ENCODE peak calls at places on chromosomes 13 and 19, in nine cellular contexts. J is chondrocyte, U is Calu3, E is left lung, Q is AG04450, K is IMR-90, X is heart right ventricle, W is AG10803, F is BJ. I is an unnamed sample.

GRCh38 chr19:54461201-54462071 is 2.1 kb downstream of the LENG9 start:
- DNase-seq in J (peak), U (no peak), E (no peak), Q (peak), K (peak), X (no peak), W (no peak), F (no peak), I (no peak)

GRCh38 chr13:107835339-107836018 is 379.9 kb downstream of the LIG4 start:
- DNase-seq in J (no peak), U (peak), E (no peak), Q (peak), K (peak), X (no peak), W (peak), F (no peak), I (no peak)

GRCh38 chr13:104920091-104920490 is 1615.4 kb downstream of the EFNB2 start:
- DNase-seq in J (no peak), U (no peak), E (no peak), Q (no peak), K (no peak), X (no peak), W (no peak), F (no peak), I (no peak)

GRCh38 chr19:28019371-28019770 is 1193.6 kb downstream of the UQCRFS1 start:
- DNase-seq in J (no peak), U (no peak), E (no peak), Q (no peak), K (no peak), X (no peak), W (no peak), F (no peak), I (no peak)

GRCh38 chr13:85314686-85315085 is 484.5 kb downstream of the SLITRK6 start:
- DNase-seq in J (no peak), U (no peak), E (no peak), Q (no peak), K (no peak), X (no peak), W (no peak), F (no peak), I (no peak)

GRCh38 chr19:41868989-41869300 is 8.1 kb upstream of the CD79A start:
- DNase-seq in J (no peak), U (no peak), E (no peak), Q (no peak), K (no peak), X (no peak), W (no peak), F (no peak), I (no peak)

GRCh38 chr19:35123573-35123972 is 8.0 kb downstream of the FXYD3 start:
- DNase-seq in J (no peak), U (peak), E (no peak), Q (no peak), K (no peak), X (no peak), W (peak), F (no peak), I (no peak)

GRCh38 chr19:10518444-10519361 is 1.5 kb upstream of the S1PR5 start:
- DNase-seq in J (peak), U (no peak), E (no peak), Q (no peak), K (no peak), X (peak), W (no peak), F (no peak), I (no peak)

GRCh38 chr19:33129901-33130300 is 2.0 kb upstream of the WDR88 start:
- DNase-seq in J (no peak), U (no peak), E (no peak), Q (no peak), K (no peak), X (no peak), W (no peak), F (no peak), I (no peak)

GRCh38 chr19:51501594-51502263 is at the start of gene SIGLEC12:
- DNase-seq in J (no peak), U (no peak), E (peak), Q (no peak), K (no peak), X (peak), W (no peak), F (no peak), I (no peak)

GRCh38 chr19:51147663-51148062 is 5.6 kb downstream of the SIGLEC7 start:
- DNase-seq in J (no peak), U (no peak), E (no peak), Q (no peak), K (no peak), X (no peak), W (no peak), F (no peak), I (no peak)

DNA sequence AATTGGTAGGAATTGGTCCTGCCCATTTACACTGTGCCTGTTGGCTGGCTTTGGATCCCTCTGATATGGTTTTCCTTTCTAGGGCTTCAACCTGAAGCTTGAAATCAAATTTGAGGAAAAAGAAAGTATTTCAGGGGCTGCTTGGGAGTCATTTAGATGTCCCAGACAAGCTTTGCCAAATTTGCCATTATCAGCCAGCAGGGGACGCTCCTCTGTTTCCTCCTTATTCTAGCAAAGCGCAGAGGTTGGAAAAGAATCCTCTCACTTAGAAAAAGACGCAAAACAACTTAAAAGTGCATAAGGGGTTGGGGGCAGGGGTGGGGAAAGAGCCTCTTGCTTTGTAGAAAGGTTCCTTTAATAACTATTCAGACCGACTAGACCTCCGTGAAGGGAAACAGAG is 1211.1 kb upstream of the PCDH20 start:
- DNase-seq in J (no peak), U (no peak), E (no peak), Q (no peak), K (no peak), X (no peak), W (no peak), F (no peak), I (no peak)
- TF ChIP-seq CTCF in J (peak), U (no peak), E (no peak), Q (peak), K (peak), X (no peak), W (no peak), F (no peak), I (no peak)

DNA sequence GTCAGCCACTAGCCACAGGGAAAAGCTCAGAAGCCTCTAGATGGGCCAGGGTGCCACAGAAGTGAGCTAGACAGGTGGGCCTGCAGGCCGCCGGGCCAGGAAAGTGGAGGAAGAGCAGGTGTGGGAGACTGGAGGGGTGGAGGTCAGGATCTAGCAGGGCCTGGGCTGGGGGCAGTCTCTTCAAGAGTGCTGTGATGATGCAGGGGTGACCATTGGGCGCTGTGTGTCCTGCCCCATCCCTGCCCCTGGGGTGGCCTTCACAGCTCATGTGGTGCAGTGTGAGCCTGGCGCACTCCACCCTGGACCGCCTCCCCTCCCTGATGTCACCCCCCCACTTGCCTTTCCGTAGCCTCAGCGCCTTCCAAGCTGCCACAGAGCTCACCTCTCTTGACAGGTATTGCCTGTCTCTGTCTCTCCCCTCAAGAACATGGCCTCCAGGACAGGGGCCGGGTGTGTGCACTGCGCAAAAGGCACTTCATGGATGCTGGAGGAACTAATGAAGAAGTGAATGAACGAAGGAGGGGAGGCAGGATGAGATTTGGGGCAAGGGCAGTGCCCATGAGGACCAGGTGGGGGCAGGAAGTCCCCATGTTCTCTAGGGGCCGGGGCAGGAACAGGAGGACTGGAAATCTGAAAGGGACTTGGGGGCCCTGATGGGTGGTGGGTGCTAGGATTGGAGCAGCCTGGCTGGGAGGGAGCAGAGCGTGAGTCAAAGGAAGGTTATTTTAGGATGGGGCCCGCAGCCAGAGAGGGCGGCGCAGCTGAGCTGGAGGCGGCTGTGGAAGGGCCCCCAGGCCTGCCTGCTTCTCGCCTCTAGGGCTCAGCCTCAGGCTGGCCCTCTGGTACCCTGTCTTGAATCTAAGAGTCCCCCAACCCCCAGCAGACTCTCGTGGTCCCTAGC is 6.6 kb downstream of the SSBP4 start:
- DNase-seq in J (no peak), U (no peak), E (no peak), Q (no peak), K (peak), X (peak), W (peak), F (no peak), I (no peak)
- TF ChIP-seq CTCF in J (peak), U (no peak), E (no peak), Q (peak), K (peak), X (peak), W (peak), F (peak), I (no peak)

DNA sequence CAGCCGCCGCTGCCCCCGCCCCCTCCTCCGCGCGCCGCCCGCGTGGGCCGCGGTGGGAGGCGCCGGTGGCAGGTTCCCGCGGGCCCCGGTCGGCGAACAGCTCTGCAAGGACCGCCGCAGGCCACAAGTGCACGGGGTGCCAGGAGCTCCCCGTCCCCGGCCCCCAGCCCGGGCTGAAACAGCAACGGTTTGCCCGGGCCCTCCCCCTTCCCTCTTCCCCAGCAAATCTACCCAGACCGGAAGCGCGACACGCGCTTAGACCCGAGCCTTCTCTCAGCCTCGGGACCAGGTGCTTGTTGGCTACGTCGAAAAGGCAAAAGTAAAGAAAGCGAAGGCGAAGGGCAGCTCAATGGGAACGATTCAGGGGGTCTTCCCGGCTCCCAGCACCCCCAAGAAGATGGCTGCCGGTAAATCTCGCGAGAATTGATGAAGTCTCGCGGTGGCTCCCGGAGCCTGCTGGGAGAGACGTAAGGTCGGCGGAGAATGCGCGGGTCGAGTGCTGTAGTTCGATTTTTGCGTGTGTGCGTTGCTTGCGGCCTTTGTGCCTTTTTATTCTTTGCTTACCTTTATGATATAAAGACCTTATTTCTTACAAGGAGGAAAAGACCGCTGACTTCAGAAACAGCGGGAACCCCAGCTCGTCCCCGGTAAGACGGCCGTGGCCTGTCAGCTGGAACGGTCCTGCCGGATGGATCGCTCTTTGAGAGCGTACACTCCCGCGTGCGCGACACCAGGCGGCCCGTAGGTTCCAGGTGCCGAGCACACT is at the start of gene RBM26:
- DNase-seq in J (no peak), U (peak), E (peak), Q (peak), K (peak), X (peak), W (peak), F (peak), I (peak)
- TF ChIP-seq CTCF in J (peak), U (no peak), E (no peak), Q (no peak), K (no peak), X (no peak), W (no peak), F (no peak), I (no peak)

DNA sequence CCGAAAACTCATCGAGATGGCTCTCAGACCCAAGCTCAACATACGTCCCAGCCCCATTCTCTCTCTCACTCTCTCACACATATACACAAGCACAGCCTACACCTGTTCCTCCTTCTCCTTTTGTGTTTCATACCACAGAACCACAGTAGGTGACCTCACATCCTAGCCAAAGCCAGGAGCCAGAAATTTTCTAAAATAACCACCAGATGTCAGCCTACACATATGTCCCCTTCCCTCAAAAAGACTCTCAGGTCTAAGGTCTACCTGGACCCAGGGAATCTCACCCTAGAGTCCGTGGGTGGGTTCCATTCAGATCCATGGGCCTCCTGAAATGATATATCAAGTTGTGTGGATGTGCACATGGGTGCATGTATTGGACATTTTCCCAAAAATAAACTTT is 104.2 kb upstream of the IPO5 start:
- DNase-seq in J (no peak), U (no peak), E (no peak), Q (peak), K (peak), X (no peak), W (peak), F (no peak), I (no peak)
- TF ChIP-seq CTCF in J (peak), U (no peak), E (no peak), Q (peak), K (peak), X (no peak), W (peak), F (peak), I (no peak)